ENCODE peak calls at places on chromosomes 5 and 9, in eight cellular contexts. G, E, P, K, Q, Z, W and D are unnamed samples. For H3K9me2, the result is how much of the 10 kb centered on the place peaks cover.

GRCh38 chr5:321726-322251 is 275 bp downstream of the AHRR start:
- DNase-seq in G (peak), E (no peak), P (no peak), K (peak), Q (no peak), Z (no peak), W (no peak), D (no peak)

GRCh38 chr9:83327750-83328622 is 210.2 kb downstream of the FRMD3 start:
- DNase-seq in G (peak), E (no peak), P (no peak), K (no peak), Q (no peak), Z (no peak), W (no peak), D (no peak)

GRCh38 chr5:127340606-127341005 is 50.0 kb downstream of the MEGF10 start:
- DNase-seq in G (no peak), E (no peak), P (no peak), K (no peak), Q (no peak), Z (no peak), W (no peak), D (peak)

GRCh38 chr5:125485003-125485641 is 738.7 kb upstream of the ZNF608 start:
- DNase-seq in G (peak), E (no peak), P (no peak), K (peak), Q (peak), Z (no peak), W (peak), D (peak)

GRCh38 chr5:66001952-66002351 is 75.6 kb downstream of the ERBIN start:
- DNase-seq in G (no peak), E (no peak), P (no peak), K (no peak), Q (no peak), Z (no peak), W (no peak), D (no peak)

GRCh38 chr5:1502046-1502736 is 21.6 kb downstream of the LPCAT1 start:
- DNase-seq in G (no peak), E (peak), P (no peak), K (peak), Q (no peak), Z (no peak), W (no peak), D (no peak)

GRCh38 chr9:109346904-109347303 is 26.0 kb upstream of the EPB41L4B start:
- DNase-seq in G (no peak), E (no peak), P (no peak), K (no peak), Q (peak), Z (no peak), W (no peak), D (no peak)

GRCh38 chr5:5040712-5041111 is 99.4 kb upstream of the ADAMTS16 start:
- DNase-seq in G (no peak), E (no peak), P (no peak), K (no peak), Q (no peak), Z (no peak), W (no peak), D (no peak)

GRCh38 chr5:73917433-73917832 is 291.4 kb downstream of the ARHGEF28 start:
- DNase-seq in G (no peak), E (no peak), P (no peak), K (peak), Q (no peak), Z (no peak), W (no peak), D (no peak)

DNA sequence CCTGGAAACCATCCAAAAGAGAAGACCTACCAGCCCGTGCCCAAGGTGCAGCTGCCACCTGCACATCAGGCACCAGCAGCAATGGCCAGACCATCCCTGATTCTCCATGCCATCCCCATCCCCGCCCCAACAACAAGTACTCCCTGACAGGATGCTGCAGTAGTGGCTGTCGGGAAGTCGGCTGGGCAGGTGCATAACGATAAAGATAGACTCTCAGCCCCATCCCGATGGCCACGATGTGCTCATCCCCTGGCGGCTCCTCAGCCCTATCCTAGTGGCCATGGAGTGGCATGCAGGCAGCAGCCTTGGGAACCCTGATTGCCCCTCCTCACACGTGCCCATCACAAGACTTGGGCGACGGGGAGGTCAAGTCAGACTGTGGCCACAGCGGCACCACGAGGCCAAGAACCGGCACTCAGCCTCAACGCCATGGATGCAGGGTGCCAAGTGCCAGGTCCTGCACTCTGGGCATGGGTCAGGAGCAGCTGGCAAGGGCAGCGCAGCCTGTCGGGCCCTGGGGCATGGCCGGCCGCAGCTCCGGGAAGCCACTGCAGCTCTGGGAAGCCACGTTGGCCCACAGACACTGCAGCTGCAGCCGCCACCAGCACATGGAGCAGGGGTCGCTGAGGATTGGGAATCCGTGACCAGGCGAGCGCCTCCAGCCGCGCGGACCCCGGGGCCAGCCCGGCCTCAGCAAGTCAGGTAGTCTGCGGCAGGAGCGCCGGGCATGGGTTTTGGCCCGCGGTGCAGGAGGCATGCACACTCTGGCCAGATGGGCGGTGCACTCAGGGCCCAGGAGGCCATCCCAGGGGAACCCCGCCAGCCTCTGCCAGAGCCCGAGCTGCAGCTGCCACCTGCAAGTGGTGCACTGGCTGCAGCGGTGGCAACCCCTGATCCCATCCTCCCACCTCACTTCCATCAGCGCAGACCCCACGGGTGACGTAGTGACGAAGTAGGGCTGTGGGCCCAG is 368.6 kb upstream of the SPATA31A5 start:
- DNase-seq in G (no peak), E (no peak), P (no peak), K (no peak), Q (no peak), Z (no peak), W (no peak), D (no peak)
- H3K9me2 ChIP-seq in G (under half), E (under half), P (under half), K (under half), Q (under half), Z (under half), W (under half), D (under half)

DNA sequence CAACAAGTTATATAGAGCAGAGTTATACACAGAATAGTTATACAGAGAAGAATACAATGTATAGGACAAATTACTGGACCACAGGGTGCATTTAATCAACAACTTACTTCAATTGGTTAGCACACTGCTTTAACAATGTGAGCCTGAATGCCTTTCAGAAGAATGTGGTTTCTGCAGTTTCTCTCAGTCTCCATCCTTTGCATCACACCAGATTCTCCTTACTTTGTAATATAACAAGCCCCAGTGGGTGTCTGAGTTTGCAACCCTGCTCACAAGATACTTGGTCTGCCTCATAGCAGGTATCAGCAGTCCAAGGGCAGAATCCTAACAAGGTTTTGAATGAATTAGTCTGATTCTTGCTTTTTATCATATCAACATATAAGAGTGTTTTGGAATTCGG is 114.6 kb downstream of the GABRB2 start:
- DNase-seq in G (no peak), E (no peak), P (no peak), K (peak), Q (no peak), Z (no peak), W (no peak), D (no peak)
- H3K27ac ChIP-seq in G (no peak), E (no peak), P (no peak), K (no peak), Q (no peak), Z (no peak), W (no peak), D (no peak)

GRCh38 chr5:37370550-37370863 is 399 bp downstream of the NUP155 start:
- DNase-seq in G (peak), E (no peak), P (no peak), K (no peak), Q (no peak), Z (no peak), W (no peak), D (no peak)
- H3K4me2 ChIP-seq in G (peak), E (peak), P (peak), K (peak), Q (peak), Z (peak), W (peak), D (peak)

DNA sequence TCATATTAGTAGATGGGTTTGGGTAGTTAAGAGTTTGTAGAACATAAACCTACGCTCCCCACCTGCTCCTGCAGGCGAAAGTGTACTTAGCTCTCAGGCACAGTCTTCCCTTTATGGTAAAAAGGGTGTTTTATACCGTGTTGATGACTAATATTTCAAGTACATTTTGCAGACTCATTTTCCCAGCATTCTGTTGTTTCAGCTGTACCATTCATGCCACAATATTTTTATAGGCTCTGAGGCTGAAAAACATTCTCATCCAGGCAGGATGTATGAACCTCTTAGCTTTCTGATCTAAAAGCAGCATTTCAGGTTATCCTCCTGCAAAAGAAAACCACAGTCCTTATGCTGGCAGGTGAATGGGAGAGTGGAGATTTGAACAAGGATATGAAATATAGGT is 231.4 kb downstream of the NR2F1-AS1 start:
- DNase-seq in G (peak), E (no peak), P (no peak), K (no peak), Q (no peak), Z (no peak), W (no peak), D (peak)
- H3K9me2 ChIP-seq in G (under half), E (under half), P (under half), K (under half), Q (under half), Z (under half), W (under half), D (under half)

DNA sequence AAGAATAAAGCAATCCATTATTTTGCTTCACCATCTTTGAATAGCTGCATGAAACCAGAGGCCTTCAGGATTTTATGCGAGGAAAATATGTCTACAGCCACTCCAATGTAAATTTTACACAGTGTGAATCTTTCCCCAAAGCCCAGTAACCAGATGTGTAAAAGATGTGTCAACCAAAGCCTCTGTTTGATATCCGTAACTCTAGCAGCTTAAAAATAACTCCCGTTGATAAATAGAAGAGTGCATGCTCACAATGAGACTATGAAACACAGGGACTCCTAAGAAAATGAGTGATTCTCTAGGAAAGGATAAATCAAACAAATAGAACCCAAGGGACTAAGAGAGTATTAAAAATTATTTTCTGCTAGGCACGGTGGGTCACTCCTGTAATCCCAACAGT is 60.0 kb upstream of the NPR3 start:
- DNase-seq in G (no peak), E (no peak), P (no peak), K (no peak), Q (no peak), Z (no peak), W (no peak), D (no peak)
- H3K27ac ChIP-seq in G (no peak), E (no peak), P (no peak), K (no peak), Q (no peak), Z (no peak), W (no peak), D (no peak)